ENCODE peak calls at places on chromosome 20, in six cellular contexts. C is IMR-90, A is uterus, F is body of pancreas, Q is HepG2, J is transverse colon. H is an unnamed sample.

GRCh38 chr20:63859166-63859699 is 2.1 kb upstream of the ABHD16B start:
- DNase-seq in J (no peak), F (no peak), A (no peak), C (no peak), Q (no peak), H (no peak)

GRCh38 chr20:38167851-38168760 is 3.0 kb upstream of the TGM2 start:
- DNase-seq in Q (peak), C (peak), J (peak), A (peak), F (peak), H (peak)

GRCh38 chr20:64027981-64028685 is 7.8 kb upstream of the C20orf204 start:
- DNase-seq in A (no peak), J (peak), C (no peak), Q (no peak), F (no peak), H (no peak)

GRCh38 chr20:23078351-23078993 is 7.7 kb downstream of the CD93 start:
- DNase-seq in C (no peak), Q (no peak), J (no peak), A (no peak), F (no peak), H (no peak)

GRCh38 chr20:37375227-37375626 is 29.3 kb downstream of the SRC start:
- DNase-seq in F (no peak), J (no peak), C (no peak), Q (no peak), A (no peak), H (no peak)

GRCh38 chr20:43857932-43858331 is 56.7 kb upstream of the TOX2 start:
- DNase-seq in J (no peak), Q (no peak), C (no peak), A (no peak), F (no peak), H (no peak)

GRCh38 chr20:33306807-33307206 is 23.8 kb downstream of the BPIFB1 start:
- DNase-seq in Q (no peak), C (no peak), A (no peak), F (no peak), J (no peak), H (no peak)

GRCh38 chr20:309306-309840 is 12.0 kb downstream of the ZCCHC3 start:
- DNase-seq in J (no peak), C (peak), Q (no peak), F (no peak), A (no peak), H (no peak)

GRCh38 chr20:24917797-24918578 is 31.1 kb upstream of the CST7 start:
- DNase-seq in A (peak), F (peak), C (peak), J (peak), Q (peak), H (peak)

GRCh38 chr20:22320245-22320915 is 264.0 kb downstream of the FOXA2 start:
- DNase-seq in Q (no peak), C (no peak), F (no peak), J (no peak), A (no peak), H (no peak)

GRCh38 chr20:32977281-32978008 is 26.8 kb downstream of the SUN5 start:
- DNase-seq in J (no peak), Q (no peak), C (no peak), A (no peak), F (no peak), H (no peak)

GRCh38 chr20:45339799-45340198 is 8.4 kb downstream of the SDC4 start:
- DNase-seq in A (no peak), J (no peak), C (no peak), F (no peak), Q (no peak), H (no peak)

GRCh38 chr20:47358672-47359532 is 2.4 kb upstream of the ZMYND8 start:
- DNase-seq in A (peak), F (peak), C (peak), Q (peak), J (peak), H (peak)

GRCh38 chr20:43442310-43442880 is 15.3 kb upstream of the SRSF6 start:
- DNase-seq in J (no peak), F (no peak), C (peak), A (no peak), Q (peak), H (no peak)

GRCh38 chr20:50353289-50353961 is 156.8 kb upstream of the PTPN1 start:
- DNase-seq in F (no peak), A (peak), Q (peak), C (no peak), J (no peak), H (no peak)

GRCh38 chr20:50598074-50598473 is 87.9 kb downstream of the PTPN1 start:
- DNase-seq in J (no peak), A (no peak), F (no peak), Q (no peak), C (no peak), H (no peak)

GRCh38 chr20:3115190-3116107 is 30.9 kb upstream of the AVP start:
- DNase-seq in A (no peak), J (no peak), F (peak), C (peak), Q (peak), H (peak)

GRCh38 chr20:32164984-32165735 is 42.4 kb downstream of the PLAGL2 start:
- DNase-seq in F (no peak), J (no peak), Q (no peak), C (peak), A (peak), H (no peak)

GRCh38 chr20:40652426-40652825 is 36.6 kb downstream of the MAFB start:
- DNase-seq in Q (no peak), A (no peak), C (no peak), F (no peak), J (no peak), H (no peak)

GRCh38 chr20:57840066-57840465 is 130.3 kb upstream of the PMEPA1 start:
- DNase-seq in A (no peak), F (no peak), Q (no peak), J (no peak), C (no peak), H (no peak)

GRCh38 chr20:21820045-21820444 is 114.6 kb downstream of the PAX1 start:
- DNase-seq in F (no peak), J (no peak), A (no peak), C (no peak), Q (no peak), H (no peak)

GRCh38 chr20:36550797-36551299 is 9.5 kb downstream of the MYL9 start:
- DNase-seq in F (no peak), Q (no peak), J (no peak), C (peak), A (peak), H (no peak)

GRCh38 chr20:36950432-36951197 is 893 bp downstream of the SAMHD1 start:
- DNase-seq in F (peak), Q (no peak), A (peak), J (peak), C (peak), H (peak)

GRCh38 chr20:51966296-51966971 is 164.1 kb upstream of the SALL4 start:
- DNase-seq in C (peak), A (peak), Q (peak), J (peak), F (peak), H (peak)

GRCh38 chr20:51533291-51534172 is 9.0 kb downstream of the NFATC2 start:
- DNase-seq in A (no peak), C (peak), F (no peak), J (no peak), Q (peak), H (no peak)

GRCh38 chr20:8116067-8116811 is 15.8 kb upstream of the PLCB1 start:
- DNase-seq in Q (peak), J (no peak), A (no peak), F (no peak), C (peak), H (no peak)

GRCh38 chr20:22370137-22370536 is 214.2 kb downstream of the FOXA2 start:
- DNase-seq in J (no peak), C (no peak), Q (no peak), A (no peak), F (no peak), H (no peak)

GRCh38 chr20:39294137-39294725 is 332.1 kb downstream of the DHX35 start:
- DNase-seq in Q (no peak), F (no peak), C (no peak), A (no peak), J (no peak), H (no peak)
- TF ChIP-seq POLR2A in Q (no peak), F (no peak), C (no peak), A (no peak), J (no peak), H (no peak)

GRCh38 chr20:58888521-58889333 is 36.2 kb downstream of the GNAS start:
- DNase-seq in C (peak), F (peak), Q (peak), J (peak), A (peak), H (peak)
- TF ChIP-seq POLR2A in C (peak), F (peak), Q (peak), J (peak), A (peak), H (peak)

GRCh38 chr20:1894951-1895673 is at the start of gene SIRPA:
- DNase-seq in J (peak), A (peak), F (peak), C (peak), Q (no peak), H (peak)
- TF ChIP-seq POLR2A in J (no peak), A (no peak), F (peak), C (peak), Q (no peak), H (no peak)

DNA sequence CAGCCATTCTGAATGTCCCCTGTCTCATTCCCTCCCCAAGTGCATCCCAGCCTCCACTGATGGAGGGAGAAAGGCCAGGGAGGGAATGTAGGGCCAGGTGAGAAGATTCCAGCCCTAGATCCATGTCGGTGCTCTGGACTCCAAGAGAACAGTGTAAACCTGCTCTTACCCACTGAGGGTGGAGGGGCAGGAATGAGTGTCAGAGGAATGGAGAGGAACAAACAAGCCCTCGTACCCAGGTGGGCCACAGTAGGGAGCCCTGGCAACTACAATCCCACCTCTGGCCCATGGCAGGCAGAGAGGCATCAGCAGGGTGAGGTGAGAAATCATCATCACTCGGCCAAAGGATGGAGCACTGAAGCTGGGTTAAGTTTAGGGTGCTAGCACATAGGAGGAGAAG is 54.6 kb downstream of the STAU1 start:
- DNase-seq in C (no peak), A (no peak), F (no peak), Q (no peak), J (no peak), H (no peak)
- TF ChIP-seq POLR2A in C (no peak), A (no peak), F (no peak), Q (no peak), J (no peak), H (no peak)

DNA sequence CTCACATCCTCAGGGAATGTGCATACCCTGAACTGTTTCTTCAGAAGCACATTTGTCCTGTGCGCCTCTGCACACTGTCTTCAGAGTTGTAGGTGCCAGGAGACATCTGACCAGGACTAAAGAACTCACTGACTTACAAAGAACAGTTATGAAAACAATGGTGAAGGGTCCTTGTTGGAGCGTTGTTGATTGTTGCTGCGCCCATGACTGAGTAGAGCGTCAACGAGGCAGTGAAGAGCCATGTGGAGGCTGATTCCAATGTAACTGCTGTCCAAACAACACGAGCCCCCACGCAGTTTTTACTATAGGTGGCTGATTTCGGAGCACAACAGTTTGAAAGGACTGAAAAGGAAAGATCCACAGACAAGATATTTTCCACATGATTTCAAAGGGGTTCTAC is 380.3 kb downstream of the CDH26 start:
- DNase-seq in F (no peak), A (no peak), J (no peak), Q (no peak), C (no peak), H (no peak)
- TF ChIP-seq POLR2A in F (no peak), A (no peak), J (no peak), Q (no peak), C (no peak), H (no peak)

DNA sequence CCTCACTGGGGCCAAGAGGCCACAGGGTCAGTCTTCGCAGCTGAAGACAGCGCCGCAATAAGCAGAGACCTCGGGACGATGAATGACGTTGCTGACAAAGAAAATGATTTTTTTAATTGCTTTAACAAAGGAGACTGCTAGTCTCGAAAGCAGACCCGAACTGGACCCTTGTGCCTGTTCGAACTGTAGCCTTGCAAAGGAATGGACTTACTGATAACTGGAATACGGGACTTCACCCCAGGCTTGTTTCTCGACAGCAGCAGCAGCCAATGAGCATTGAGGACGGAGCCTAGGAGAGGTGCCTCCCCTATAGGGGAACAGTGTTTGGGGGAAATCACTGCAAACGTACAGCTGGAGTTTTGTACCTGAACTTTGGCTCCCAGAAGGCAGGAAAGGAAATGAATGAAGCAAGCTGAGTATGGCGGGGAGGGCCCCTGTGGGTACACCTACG is 1.3 kb upstream of the TAF4 start:
- DNase-seq in Q (peak), J (peak), F (no peak), C (no peak), A (no peak), H (peak)
- TF ChIP-seq POLR2A in Q (peak), J (no peak), F (no peak), C (no peak), A (no peak), H (peak)